ENCODE peak calls at places on chromosomes 7 and 10, in six cellular contexts. Y, G, R, K, A and J are unnamed samples.

GRCh38 chr10:71211759-71212248 is 566 bp upstream of the UNC5B start:
- DNase-seq in Y (no peak), G (no peak), R (no peak), K (no peak), A (no peak), J (no peak)

GRCh38 chr7:97578225-97578624 is 153.7 kb upstream of the TAC1 start:
- DNase-seq in Y (no peak), G (no peak), R (no peak), K (no peak), A (no peak), J (no peak)

GRCh38 chr10:125881192-125881591 is at the start of gene DHX32:
- DNase-seq in Y (no peak), G (no peak), R (no peak), K (no peak), A (no peak), J (no peak)

GRCh38 chr10:44963772-44964633 is 4.4 kb downstream of the RASSF4 start:
- DNase-seq in Y (no peak), G (peak), R (no peak), K (peak), A (no peak), J (no peak)

GRCh38 chr7:117350027-117350426 is 27.2 kb upstream of the WNT2 start:
- DNase-seq in Y (no peak), G (no peak), R (no peak), K (no peak), A (no peak), J (no peak)

GRCh38 chr7:1950066-1950622 is 280.1 kb downstream of the ELFN1 start:
- DNase-seq in Y (no peak), G (no peak), R (no peak), K (no peak), A (no peak), J (no peak)

GRCh38 chr10:31803606-31804195 is 124.9 kb downstream of the ARHGAP12 start:
- DNase-seq in Y (no peak), G (no peak), R (peak), K (no peak), A (no peak), J (no peak)

GRCh38 chr7:100575206-100575631 is 1.5 kb upstream of the SAP25 start:
- DNase-seq in Y (no peak), G (no peak), R (no peak), K (no peak), A (no peak), J (no peak)

GRCh38 chr7:80088705-80089104 is 45.9 kb upstream of the GNAI1 start:
- DNase-seq in Y (no peak), G (no peak), R (no peak), K (no peak), A (no peak), J (no peak)

GRCh38 chr7:133009426-133009825 is 72.5 kb downstream of the CHCHD3 start:
- DNase-seq in Y (no peak), G (no peak), R (no peak), K (no peak), A (no peak), J (no peak)

GRCh38 chr10:31804416-31804815 is 124.2 kb downstream of the ARHGAP12 start:
- DNase-seq in Y (no peak), G (no peak), R (no peak), K (no peak), A (no peak), J (no peak)

GRCh38 chr10:96168546-96168945 is 38.4 kb downstream of the ZNF518A start:
- DNase-seq in Y (no peak), G (no peak), R (no peak), K (no peak), A (no peak), J (no peak)

GRCh38 chr7:151248191-151249033 is at the start of gene SMARCD3:
- DNase-seq in Y (peak), G (peak), R (peak), K (peak), A (peak), J (no peak)

GRCh38 chr10:70927221-70927943 is 39.0 kb upstream of the PCBD1 start:
- DNase-seq in Y (no peak), G (no peak), R (no peak), K (no peak), A (no peak), J (no peak)

GRCh38 chr7:20402297-20403230 is 71.9 kb downstream of the ITGB8 start:
- DNase-seq in Y (no peak), G (no peak), R (no peak), K (no peak), A (no peak), J (no peak)

GRCh38 chr10:70191161-70191770 is 21.0 kb upstream of the SAR1A start:
- DNase-seq in Y (no peak), G (no peak), R (peak), K (no peak), A (no peak), J (no peak)

GRCh38 chr7:149598721-149599308 is 101.2 kb upstream of the ZNF746 start:
- DNase-seq in Y (peak), G (peak), R (peak), K (no peak), A (peak), J (no peak)

GRCh38 chr7:92667816-92668540 is 77.8 kb upstream of the FAM133B start:
- DNase-seq in Y (no peak), G (no peak), R (peak), K (no peak), A (no peak), J (no peak)

GRCh38 chr10:59708816-59709471 is 706 bp downstream of the SLC16A9 start:
- DNase-seq in Y (peak), G (peak), R (no peak), K (peak), A (no peak), J (no peak)

GRCh38 chr10:131844546-131845084 is 56.2 kb upstream of the PPP2R2D start:
- DNase-seq in Y (no peak), G (no peak), R (no peak), K (no peak), A (no peak), J (no peak)

GRCh38 chr10:69456880-69457693 is 5.8 kb downstream of the TSPAN15 start:
- DNase-seq in Y (no peak), G (no peak), R (no peak), K (peak), A (no peak), J (no peak)

GRCh38 chr10:133271521-133272300 is 5.0 kb downstream of the ADAM8 start:
- DNase-seq in Y (no peak), G (no peak), R (no peak), K (no peak), A (no peak), J (no peak)

GRCh38 chr10:11874568-11875182 is 51.5 kb downstream of the PROSER2 start:
- DNase-seq in Y (no peak), G (peak), R (peak), K (no peak), A (no peak), J (no peak)

GRCh38 chr10:10545771-10546170 is 471.9 kb upstream of the CELF2 start:
- DNase-seq in Y (no peak), G (no peak), R (no peak), K (no peak), A (no peak), J (no peak)

GRCh38 chr7:767941-768729 is 41.1 kb upstream of the PRKAR1B start:
- DNase-seq in Y (no peak), G (no peak), R (peak), K (peak), A (no peak), J (peak)

GRCh38 chr10:121516483-121516882 is 81.8 kb downstream of the FGFR2 start:
- DNase-seq in Y (no peak), G (no peak), R (no peak), K (no peak), A (no peak), J (no peak)

GRCh38 chr7:122199171-122199570 is 55.1 kb upstream of the AASS start:
- DNase-seq in Y (no peak), G (no peak), R (no peak), K (no peak), A (no peak), J (peak)

GRCh38 chr10:48610585-48611093 is 5.8 kb upstream of the ARHGAP22 start:
- DNase-seq in Y (no peak), G (peak), R (no peak), K (no peak), A (no peak), J (no peak)

GRCh38 chr10:70648427-70648826 is 23.9 kb upstream of the ADAMTS14 start:
- DNase-seq in Y (no peak), G (no peak), R (no peak), K (no peak), A (no peak), J (no peak)

GRCh38 chr10:14820010-14820774 is 17.6 kb downstream of the CDNF start:
- DNase-seq in Y (peak), G (no peak), R (peak), K (no peak), A (no peak), J (no peak)

GRCh38 chr7:3043544-3044395 is at the start of gene CARD11:
- DNase-seq in Y (no peak), G (peak), R (no peak), K (no peak), A (no peak), J (no peak)

GRCh38 chr10:78963074-78964034 is 105.4 kb upstream of the ZMIZ1 start:
- DNase-seq in Y (no peak), G (no peak), R (no peak), K (no peak), A (no peak), J (no peak)

GRCh38 chr10:110056822-110057221 is 49.0 kb downstream of the ADD3 start:
- DNase-seq in Y (no peak), G (no peak), R (peak), K (no peak), A (peak), J (no peak)

GRCh38 chr10:133100706-133101463 is 13.2 kb downstream of the ADGRA1 start:
- DNase-seq in Y (no peak), G (peak), R (no peak), K (no peak), A (no peak), J (no peak)

GRCh38 chr7:115533785-115534184 is 496.8 kb downstream of the TFEC start:
- DNase-seq in Y (no peak), G (no peak), R (no peak), K (no peak), A (no peak), J (peak)

GRCh38 chr10:79355420-79356010 is 8.2 kb downstream of the PPIF start:
- DNase-seq in Y (no peak), G (no peak), R (no peak), K (peak), A (no peak), J (no peak)

GRCh38 chr7:135713836-135714470 is 14.0 kb downstream of the SLC13A4 start:
- DNase-seq in Y (no peak), G (no peak), R (no peak), K (no peak), A (no peak), J (no peak)

GRCh38 chr10:70074971-70075370 is 22.3 kb downstream of the MACROH2A2 start:
- DNase-seq in Y (no peak), G (no peak), R (no peak), K (no peak), A (no peak), J (no peak)

GRCh38 chr7:50805425-50806130 is 22.9 kb upstream of the GRB10 start:
- DNase-seq in Y (no peak), G (no peak), R (no peak), K (no peak), A (no peak), J (no peak)

GRCh38 chr7:3897430-3898385 is 596.7 kb downstream of the SDK1 start:
- DNase-seq in Y (peak), G (no peak), R (peak), K (peak), A (peak), J (no peak)

DNA sequence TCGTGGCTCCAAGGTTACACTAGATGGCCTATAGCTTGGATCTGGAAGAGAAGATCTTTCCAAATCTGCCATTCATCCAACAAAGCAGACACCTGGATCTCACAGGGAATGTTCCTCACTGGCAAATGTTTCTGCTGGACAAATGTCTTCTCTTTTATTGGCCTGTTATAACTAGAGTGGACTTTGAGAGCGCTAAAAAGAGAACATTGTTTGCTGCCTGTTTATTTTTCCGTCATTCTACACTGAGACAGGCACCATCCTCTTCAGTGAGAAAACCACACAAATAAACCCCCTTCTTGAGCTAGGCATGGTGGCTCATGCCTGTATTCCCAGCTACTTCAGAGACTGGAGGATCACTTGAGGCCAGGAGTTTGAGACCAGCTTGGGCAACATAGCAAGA is 206.9 kb downstream of the CREB5 start:
- DNase-seq in Y (no peak), G (no peak), R (no peak), K (no peak), A (no peak), J (no peak)
- TF ChIP-seq CTCF in Y (no peak), G (no peak), R (no peak), K (no peak), A (no peak), J (no peak)

GRCh38 chr7:84193787-84194186 is 802 bp downstream of the SEMA3A start:
- DNase-seq in Y (no peak), G (no peak), R (peak), K (no peak), A (no peak), J (no peak)

GRCh38 chr7:84194484-84195260 is at the start of gene SEMA3A:
- DNase-seq in Y (peak), G (peak), R (peak), K (peak), A (peak), J (peak)

GRCh38 chr7:84191842-84192241 is 2.7 kb downstream of the SEMA3A start:
- DNase-seq in Y (no peak), G (no peak), R (peak), K (no peak), A (no peak), J (no peak)

GRCh38 chr7:84195295-84196006 is 862 bp upstream of the SEMA3A start:
- DNase-seq in Y (no peak), G (no peak), R (peak), K (no peak), A (no peak), J (no peak)

GRCh38 chr7:84196007-84196551 is 1.5 kb upstream of the SEMA3A start:
- DNase-seq in Y (no peak), G (no peak), R (peak), K (no peak), A (no peak), J (no peak)
- H3K4me3 ChIP-seq in Y (peak), G (no peak), R (peak), K (peak), A (peak), J (no peak)

DNA sequence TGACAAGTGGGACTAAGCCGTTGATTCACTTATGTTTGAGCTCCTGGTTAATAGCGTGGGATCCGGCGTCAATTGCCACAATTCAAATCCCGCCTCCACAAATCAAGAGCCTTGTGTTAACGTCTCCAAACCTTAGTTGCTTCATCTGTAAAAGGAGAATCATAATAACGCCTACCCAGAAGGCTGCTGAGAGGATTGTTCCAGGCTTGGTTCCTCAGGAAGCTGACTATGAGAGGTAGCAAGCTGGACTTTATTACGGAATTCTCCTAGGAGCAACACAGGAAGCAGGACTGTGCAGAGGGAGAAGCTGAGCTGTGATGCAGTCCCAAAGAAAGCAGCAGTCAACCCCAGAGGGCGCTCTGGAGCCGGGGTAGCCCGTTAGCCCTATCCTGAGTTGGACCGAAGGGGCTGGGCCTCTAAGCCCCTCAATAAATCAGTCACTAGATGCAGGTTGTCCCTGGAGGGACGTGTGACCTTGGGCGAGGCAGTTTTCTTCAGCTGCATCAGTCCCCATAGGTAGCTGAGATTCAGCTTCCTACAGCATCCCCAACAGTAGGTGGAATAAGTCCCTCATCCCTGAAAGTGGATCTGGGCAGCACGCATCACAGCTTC is 6.9 kb upstream of the BAG3 start:
- DNase-seq in Y (no peak), G (no peak), R (no peak), K (no peak), A (no peak), J (no peak)
- TF ChIP-seq CTCF in Y (peak), G (no peak), R (peak), K (no peak), A (no peak), J (no peak)

DNA sequence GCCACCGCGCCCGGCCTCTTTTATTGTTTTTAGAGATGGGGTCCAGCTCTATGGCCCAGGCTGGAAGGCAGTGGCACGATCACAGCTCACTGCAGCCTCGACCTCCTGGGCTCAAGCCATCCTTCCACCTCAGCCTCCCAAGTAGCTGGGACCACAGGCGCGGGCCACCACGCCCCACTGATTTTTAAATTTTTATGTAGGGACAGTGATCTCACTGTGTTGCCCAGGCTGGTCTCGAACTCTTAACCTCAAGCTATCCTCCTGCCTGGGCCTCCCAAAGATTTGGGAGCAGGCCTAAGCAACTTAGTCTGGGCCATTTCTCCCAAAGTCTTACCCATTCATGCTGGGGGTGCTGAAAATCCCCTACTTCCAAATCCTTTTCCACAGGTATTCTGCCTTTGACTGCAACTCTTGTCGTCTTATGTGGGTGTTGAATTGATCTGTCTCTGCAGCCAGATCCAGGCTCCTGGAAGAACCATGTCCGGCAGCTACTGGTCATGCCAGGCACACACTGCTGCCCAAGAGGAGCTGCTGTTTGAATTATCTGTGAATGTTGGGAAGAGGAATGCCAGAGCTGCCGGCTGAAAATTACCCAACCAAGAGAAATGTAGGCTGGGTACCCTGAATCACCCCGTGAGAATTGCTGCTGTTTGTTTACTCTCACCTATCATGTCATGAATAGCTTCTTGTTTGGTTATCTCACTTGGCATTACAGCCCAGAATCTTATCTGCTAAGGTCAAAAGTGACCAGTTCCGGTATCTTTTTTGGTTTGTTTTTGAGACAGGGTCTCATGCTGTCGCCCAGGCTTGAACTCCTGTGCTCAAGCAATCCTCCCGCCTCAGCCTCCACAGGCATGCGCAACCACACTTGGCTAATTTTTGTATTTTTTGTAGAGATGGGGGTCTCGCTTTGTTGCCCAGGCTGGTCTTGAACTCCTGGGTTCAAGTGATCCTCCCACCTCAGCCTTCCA is 1.1 kb downstream of the ZDHHC4 start:
- DNase-seq in Y (peak), G (no peak), R (no peak), K (no peak), A (no peak), J (no peak)
- H3K4me3 ChIP-seq in Y (peak), G (peak), R (peak), K (peak), A (peak), J (peak)

DNA sequence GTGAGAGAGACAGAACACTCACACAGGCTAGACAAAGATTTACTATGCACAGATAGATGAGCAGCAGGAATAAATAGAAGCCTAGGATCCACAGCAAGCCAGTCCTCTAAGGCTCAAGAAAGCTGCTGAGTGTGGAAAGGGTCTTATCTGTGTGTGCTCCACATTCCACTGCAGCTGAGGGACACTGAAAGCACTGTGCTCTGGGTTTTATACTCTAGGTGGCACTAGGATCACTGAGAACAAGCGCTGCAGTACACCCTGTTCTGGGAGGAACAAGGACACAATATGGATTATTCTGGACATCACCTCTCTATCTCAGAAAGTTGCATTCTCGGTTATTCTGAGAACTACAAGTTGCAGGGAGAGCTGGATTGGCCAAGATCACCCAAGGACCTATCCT is 4.9 kb upstream of the KLHL7 start:
- DNase-seq in Y (no peak), G (no peak), R (no peak), K (no peak), A (no peak), J (no peak)
- TF ChIP-seq CTCF in Y (no peak), G (no peak), R (no peak), K (no peak), A (no peak), J (no peak)